ENCODE peak calls at places on chromosomes 5 and 9, in six cellular contexts. W is ovary, R is psoas muscle, L is IMR-90, F is bronchial epithelial cell, T is WERI-Rb-1. O is an unnamed sample.

GRCh38 chr5:16179511-16179935 is at the start of gene MARCHF11:
- DNase-seq in T (peak), R (no peak), W (peak), F (no peak), L (no peak), O (no peak)

GRCh38 chr5:151589878-151590570 is 1.1 kb downstream of the FAT2 start:
- DNase-seq in F (peak), L (no peak), W (no peak), R (no peak), T (no peak), O (no peak)

GRCh38 chr5:96876292-96876850 is at the start of gene ERAP2:
- DNase-seq in R (no peak), L (peak), W (peak), F (peak), T (no peak), O (no peak)

GRCh38 chr5:179504191-179504590 is 46.2 kb upstream of the RUFY1 start:
- DNase-seq in T (no peak), F (no peak), R (no peak), L (no peak), W (no peak), O (no peak)

GRCh38 chr9:68793605-68794343 is 88.7 kb downstream of the PIP5K1B start:
- DNase-seq in T (no peak), W (no peak), L (no peak), F (peak), R (no peak), O (no peak)

GRCh38 chr5:73591102-73591695 is 25.7 kb downstream of the UTP15 start:
- DNase-seq in L (peak), R (no peak), F (peak), W (no peak), T (peak), O (peak)

GRCh38 chr9:83505282-83505681 is 32.9 kb downstream of the FRMD3 start:
- DNase-seq in L (no peak), F (no peak), T (peak), R (no peak), W (no peak), O (no peak)

GRCh38 chr9:4366649-4367330 is 66.9 kb upstream of the GLIS3 start:
- DNase-seq in F (peak), R (no peak), T (peak), L (peak), W (no peak), O (no peak)

GRCh38 chr5:164422400-164422799 is 917.0 kb downstream of the MAT2B start:
- DNase-seq in T (peak), W (no peak), L (peak), R (no peak), F (peak), O (no peak)

GRCh38 chr9:19358691-19359090 is 21.3 kb downstream of the RPS6 start:
- DNase-seq in W (no peak), R (no peak), T (no peak), F (no peak), L (peak), O (no peak)

GRCh38 chr5:179549973-179550510 is 312 bp upstream of the RUFY1 start:
- DNase-seq in L (no peak), W (no peak), F (peak), T (no peak), R (no peak), O (peak)

GRCh38 chr5:171127314-171127713 is 181.7 kb upstream of the TLX3 start:
- DNase-seq in T (no peak), L (peak), W (no peak), R (no peak), F (no peak), O (no peak)

GRCh38 chr9:94631599-94631998 is 7.7 kb downstream of the FBP1 start:
- DNase-seq in W (no peak), R (no peak), F (peak), L (no peak), T (no peak), O (no peak)

GRCh38 chr5:151071021-151071420 is 9.8 kb downstream of the TNIP1 start:
- DNase-seq in T (no peak), F (no peak), L (no peak), R (no peak), W (no peak), O (no peak)

GRCh38 chr5:127031147-127031862 is 947 bp upstream of the MARCHF3 start:
- DNase-seq in L (no peak), F (no peak), W (no peak), T (no peak), R (peak), O (peak)

GRCh38 chr9:114719290-114719689 is 37.3 kb upstream of the TEX48 start:
- DNase-seq in L (no peak), R (no peak), F (peak), T (no peak), W (no peak), O (no peak)

GRCh38 chr5:120568716-120569115 is 104.6 kb downstream of the PRR16 start:
- DNase-seq in T (no peak), W (no peak), F (no peak), L (peak), R (no peak), O (no peak)

GRCh38 chr9:98766548-98766947 is 29.8 kb downstream of the ANKS6 start:
- DNase-seq in R (no peak), F (peak), L (no peak), W (no peak), T (no peak), O (no peak)

GRCh38 chr9:4604678-4605095 is 57.4 kb upstream of the PLPP6 start:
- DNase-seq in W (peak), F (peak), T (peak), L (peak), R (no peak), O (no peak)

GRCh38 chr5:153629027-153629426 is 138.6 kb downstream of the GRIA1 start:
- DNase-seq in F (peak), T (peak), L (peak), R (no peak), W (peak), O (no peak)

GRCh38 chr5:143898381-143898780 is 86.4 kb downstream of the HMHB1 start:
- DNase-seq in R (no peak), L (no peak), T (no peak), F (no peak), W (no peak), O (peak)

GRCh38 chr5:150502106-150502505 is 5.8 kb upstream of the NDST1 start:
- DNase-seq in R (no peak), L (peak), F (peak), W (no peak), T (peak), O (no peak)

GRCh38 chr5:132487841-132488555 is 2.6 kb downstream of the IRF1 start:
- DNase-seq in L (no peak), W (peak), F (no peak), R (no peak), T (no peak), O (no peak)

GRCh38 chr9:110742741-110743371 is 74.3 kb downstream of the MUSK start:
- DNase-seq in T (no peak), W (peak), R (no peak), L (peak), F (peak), O (no peak)

GRCh38 chr5:121668635-121669034 is 183.0 kb upstream of the FTMT start:
- DNase-seq in T (no peak), L (no peak), R (no peak), W (no peak), F (no peak), O (no peak)

GRCh38 chr5:34529581-34530331 is 126.4 kb upstream of the RAI14 start:
- DNase-seq in F (peak), W (no peak), T (no peak), R (no peak), L (peak), O (no peak)

GRCh38 chr5:73151733-73152410 is 21.1 kb upstream of the TMEM174 start:
- DNase-seq in L (peak), F (no peak), R (no peak), W (no peak), T (no peak), O (no peak)

GRCh38 chr9:14165376-14166035 is 148.4 kb downstream of the NFIB start:
- DNase-seq in T (no peak), F (peak), L (no peak), R (no peak), W (no peak), O (no peak)

GRCh38 chr5:181151146-181151545 is 3.8 kb downstream of the OR2V2 start:
- DNase-seq in T (no peak), W (no peak), R (no peak), F (no peak), L (no peak), O (no peak)

GRCh38 chr5:134100283-134101011 is 14.0 kb upstream of the TCF7 start:
- DNase-seq in F (peak), T (no peak), L (peak), W (no peak), R (peak), O (peak)

GRCh38 chr5:96714951-96715451 is 52.8 kb downstream of the CAST start:
- DNase-seq in T (no peak), F (peak), L (peak), W (no peak), R (no peak), O (no peak)

GRCh38 chr5:23840083-23840482 is 332.7 kb downstream of the PRDM9 start:
- DNase-seq in W (no peak), F (peak), L (no peak), R (no peak), T (no peak), O (no peak)

GRCh38 chr5:11903614-11904269 is 504 bp downstream of the CTNND2 start:
- DNase-seq in R (no peak), L (no peak), W (peak), F (no peak), T (peak), O (peak)

GRCh38 chr5:84494453-84494852 is 109.8 kb upstream of the EDIL3 start:
- DNase-seq in R (no peak), F (peak), W (no peak), L (peak), T (no peak), O (no peak)

GRCh38 chr5:98581416-98581999 is 192.0 kb upstream of the RGMB start:
- DNase-seq in W (no peak), L (peak), R (no peak), T (no peak), F (no peak), O (no peak)

GRCh38 chr5:35320029-35320428 is 89.7 kb upstream of the PRLR start:
- DNase-seq in L (no peak), T (no peak), W (no peak), F (no peak), R (no peak), O (no peak)

GRCh38 chr9:24504521-24504920 is 41.2 kb downstream of the IZUMO3 start:
- DNase-seq in W (no peak), L (no peak), F (no peak), T (peak), R (no peak), O (no peak)

GRCh38 chr9:86854898-86855523 is 92.3 kb downstream of the GAS1 start:
- DNase-seq in T (no peak), F (peak), L (peak), R (no peak), W (peak), O (no peak)

DNA sequence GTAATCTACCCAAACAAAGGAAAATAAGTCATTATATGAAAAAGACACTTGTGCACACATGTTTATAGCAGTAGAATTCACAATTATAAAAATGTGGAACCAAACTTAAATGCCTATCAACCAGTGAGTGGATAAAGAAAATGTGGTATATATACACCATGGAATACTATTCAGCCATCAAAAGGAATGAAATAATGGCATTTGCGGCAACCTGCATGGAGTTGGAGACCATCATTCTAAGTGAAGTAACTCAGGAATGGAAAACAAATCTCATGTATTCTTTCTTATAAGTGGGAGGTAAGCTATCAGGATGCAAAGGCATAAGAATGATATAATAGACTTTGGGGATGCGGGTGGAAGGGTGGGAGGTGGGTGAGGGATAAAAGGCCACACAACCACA is 34.6 kb downstream of the SLC12A2 start:
- DNase-seq in T (no peak), W (no peak), F (no peak), L (no peak), R (no peak), O (no peak)
- H3K4me3 ChIP-seq in T (no peak), W (no peak), F (no peak), L (no peak), R (no peak), O (no peak)

GRCh38 chr9:77944556-77945261 is 86.9 kb downstream of the GNAQ start:
- DNase-seq in W (no peak), T (no peak), R (no peak), L (no peak), F (no peak), O (peak)
- TF ChIP-seq CTCF in W (no peak), T (no peak), R (no peak), L (no peak), F (no peak), O (no peak)

GRCh38 chr9:135070964-135071735 is 16.3 kb upstream of the OLFM1 start:
- DNase-seq in R (no peak), W (no peak), F (no peak), L (no peak), T (no peak), O (no peak)

GRCh38 chr9:135073081-135073740 is 14.3 kb upstream of the OLFM1 start:
- DNase-seq in L (no peak), R (no peak), W (no peak), F (no peak), T (no peak), O (no peak)

GRCh38 chr9:135068776-135069415 is 18.6 kb upstream of the OLFM1 start:
- DNase-seq in W (peak), T (no peak), R (no peak), F (no peak), L (no peak), O (no peak)

GRCh38 chr9:135069556-135070197 is 17.8 kb upstream of the OLFM1 start:
- DNase-seq in R (no peak), L (no peak), W (peak), T (no peak), F (no peak), O (peak)

GRCh38 chr9:135070198-135070951 is 17.1 kb upstream of the OLFM1 start:
- DNase-seq in F (no peak), W (peak), T (peak), L (no peak), R (no peak), O (no peak)
- H3K4me3 ChIP-seq in F (no peak), W (no peak), T (peak), L (no peak), R (no peak), O (no peak)

GRCh38 chr9:121286688-121286972 is 18.7 kb downstream of the GSN start:
- DNase-seq in F (no peak), W (no peak), T (no peak), R (no peak), L (no peak), O (no peak)

GRCh38 chr9:121285835-121286687 is 18.1 kb downstream of the GSN start:
- DNase-seq in T (peak), W (peak), R (peak), F (peak), L (peak), O (peak)

GRCh38 chr9:121288874-121289553 is 21.1 kb downstream of the GSN start:
- DNase-seq in L (peak), W (peak), R (peak), T (peak), F (peak), O (peak)

GRCh38 chr9:121288557-121288873 is 20.6 kb downstream of the GSN start:
- DNase-seq in F (peak), W (no peak), R (no peak), T (no peak), L (no peak), O (no peak)

DNA sequence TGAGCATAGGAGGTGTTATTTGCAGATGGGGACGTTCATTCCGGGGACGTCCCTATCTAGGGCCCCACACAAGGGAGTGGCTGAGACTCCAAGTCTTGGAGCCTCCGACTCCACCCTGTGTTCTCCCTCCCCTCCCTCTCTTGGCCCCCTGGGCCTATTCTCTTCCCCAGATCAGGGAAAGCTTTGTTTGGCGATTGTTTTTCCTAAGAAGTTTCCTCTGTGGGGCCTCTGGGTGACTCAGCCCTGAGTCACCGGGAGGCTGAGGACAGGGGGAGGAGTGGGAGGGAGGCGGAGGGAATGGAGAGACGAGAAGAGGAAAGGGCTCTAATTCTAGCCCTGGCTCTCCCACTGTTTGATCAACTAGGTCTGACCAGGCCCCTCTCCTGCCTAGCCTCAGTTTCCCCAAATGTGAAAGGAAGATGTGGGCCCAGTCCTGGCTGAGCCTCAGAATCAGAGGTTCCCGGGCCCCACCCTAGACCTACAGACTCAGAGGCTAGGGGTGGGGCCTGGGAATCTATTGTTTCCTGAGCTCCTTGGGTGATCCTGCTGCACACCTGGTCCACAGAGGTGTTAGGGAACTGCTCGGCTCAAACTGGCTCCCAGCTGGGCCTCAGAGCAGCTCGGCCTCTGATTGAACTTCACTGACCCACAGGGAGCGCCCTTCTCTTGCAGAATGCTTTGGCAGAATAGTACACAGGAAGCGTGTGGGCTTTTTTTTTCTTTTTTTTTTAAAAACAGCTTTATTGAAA is 19.2 kb downstream of the GSN start:
- DNase-seq in R (peak), L (peak), F (peak), W (peak), T (peak), O (peak)
- TF ChIP-seq CTCF in R (peak), L (peak), F (peak), W (peak), T (peak), O (no peak)

GRCh38 chr5:79983618-79984017 is 7.4 kb downstream of the MTX3 start:
- DNase-seq in T (no peak), R (no peak), W (no peak), F (no peak), L (no peak), O (no peak)
- H3K4me3 ChIP-seq in T (no peak), R (no peak), W (no peak), F (no peak), L (no peak), O (no peak)

DNA sequence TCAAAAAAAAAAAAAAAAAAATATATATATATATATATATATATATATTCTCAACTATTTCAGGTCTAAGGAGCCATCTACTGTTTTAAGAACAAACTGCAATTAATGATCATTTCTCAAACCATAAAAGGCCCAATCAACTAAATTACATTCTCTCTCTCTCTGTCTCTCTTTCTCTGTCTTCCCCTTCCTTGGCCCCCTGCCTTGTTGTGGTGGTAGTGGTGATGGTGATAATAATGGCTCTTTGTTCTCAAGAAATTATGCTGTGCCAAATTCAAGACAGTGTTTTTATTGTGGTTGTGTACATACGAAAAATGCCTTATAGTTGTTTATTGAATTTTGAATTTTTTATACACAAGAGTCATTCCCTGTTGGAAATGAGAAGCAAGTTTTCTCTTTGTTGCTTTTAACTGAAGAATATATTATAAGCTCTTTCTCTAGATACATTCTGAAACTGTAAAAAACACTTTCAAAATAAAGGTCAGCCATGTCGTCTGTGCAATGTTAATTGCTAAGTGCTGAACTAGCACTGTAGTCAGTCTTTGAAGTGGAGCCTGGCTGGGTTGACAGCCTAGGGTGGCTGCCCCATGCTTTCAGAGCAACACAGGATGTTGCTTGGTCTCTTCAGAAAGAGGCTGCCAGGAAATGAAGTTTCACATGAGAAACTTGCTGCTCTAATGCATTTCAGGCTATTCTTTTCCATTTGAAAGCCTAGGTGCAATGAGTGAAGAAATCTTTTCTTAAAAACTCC is 96.0 kb downstream of the HINT1 start:
- DNase-seq in F (no peak), W (no peak), L (no peak), T (no peak), R (no peak), O (no peak)
- TF ChIP-seq CTCF in F (no peak), W (no peak), L (no peak), T (no peak), R (no peak), O (no peak)

GRCh38 chr5:141382469-141383294 is at the start of gene PCDHGA7:
- DNase-seq in T (no peak), L (peak), W (no peak), R (no peak), F (peak), O (no peak)
- H3K4me3 ChIP-seq in T (no peak), L (peak), W (no peak), R (peak), F (peak), O (no peak)

GRCh38 chr5:79189439-79190234 is 46.3 kb upstream of the JMY start:
- DNase-seq in F (no peak), R (no peak), L (no peak), T (no peak), W (no peak), O (no peak)

GRCh38 chr5:79193643-79194042 is 42.3 kb upstream of the JMY start:
- DNase-seq in F (peak), R (no peak), T (no peak), L (peak), W (no peak), O (no peak)

GRCh38 chr5:79190235-79190529 is 45.7 kb upstream of the JMY start:
- DNase-seq in L (no peak), W (no peak), T (no peak), F (no peak), R (no peak), O (no peak)

GRCh38 chr5:79186455-79186854 is 49.5 kb upstream of the JMY start:
- DNase-seq in L (no peak), R (no peak), W (no peak), F (no peak), T (no peak), O (no peak)

DNA sequence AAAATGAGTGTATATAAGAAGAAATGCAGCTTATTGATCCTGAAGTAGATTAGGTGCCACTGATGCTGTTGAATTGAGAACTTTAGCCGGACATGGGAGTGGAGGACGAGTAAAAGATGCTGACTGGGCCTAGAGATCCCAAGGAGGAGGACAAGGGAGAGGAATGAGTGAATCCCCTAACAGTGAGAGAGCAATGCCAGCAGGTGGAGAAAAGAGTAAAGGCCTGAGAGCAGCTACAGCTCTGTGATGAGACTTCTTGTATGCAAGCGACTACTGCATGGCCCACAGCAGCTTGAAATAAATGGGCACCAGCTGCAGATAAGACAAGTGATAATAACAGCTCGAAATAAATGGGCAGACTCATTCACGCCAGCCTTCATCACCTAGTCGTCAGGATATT is 44.5 kb upstream of the JMY start:
- DNase-seq in R (no peak), F (no peak), W (no peak), T (peak), L (no peak), O (no peak)
- TF ChIP-seq CTCF in R (no peak), F (no peak), W (no peak), T (peak), L (no peak), O (no peak)

GRCh38 chr9:84772511-84772910 is 103.0 kb downstream of the NTRK2 start:
- DNase-seq in L (peak), W (no peak), T (no peak), F (peak), R (no peak), O (no peak)
- H3K4me3 ChIP-seq in L (no peak), W (no peak), T (no peak), F (no peak), R (no peak), O (no peak)

O was measured in mucosa of descending colon.